ENCODE peak calls at places on chromosomes 7 and 10, in nine cellular contexts. A, C, H, E, S, R, F, T and K are unnamed samples.

GRCh38 chr10:75195035-75195763 is 15.4 kb upstream of the VDAC2 start:
- DNase-seq in A (peak; percentile 75), C (no peak), H (no peak), E (no peak), S (peak; percentile 95), R (no peak), F (no peak), T (no peak), K (peak; percentile 90)

GRCh38 chr10:18144928-18145327 is 4.7 kb downstream of the CACNB2 start:
- DNase-seq in A (no peak), C (no peak), H (no peak), E (no peak), S (no peak), R (no peak), F (peak; percentile 4), T (peak; percentile 80), K (no peak)

GRCh38 chr7:157219154-157219553 is 80.4 kb downstream of the UBE3C start:
- DNase-seq in A (no peak), C (peak; percentile 58), H (no peak), E (no peak), S (no peak), R (no peak), F (no peak), T (no peak), K (no peak)

GRCh38 chr7:142556745-142557144 is 192.5 kb upstream of the PRSS1 start:
- DNase-seq in A (peak; percentile 95), C (no peak), H (peak; percentile 33), E (no peak), S (peak; percentile 98), R (no peak), F (no peak), T (peak; percentile 30), K (peak; percentile 99)

GRCh38 chr10:51007781-51008180 is 66.5 kb upstream of the PRKG1 start:
- DNase-seq in A (no peak), C (no peak), H (no peak), E (no peak), S (peak; percentile 70), R (no peak), F (no peak), T (no peak), K (peak; percentile 72)

GRCh38 chr7:24783731-24784130 is 26.5 kb upstream of the GSDME start:
- DNase-seq in A (no peak), C (no peak), H (no peak), E (no peak), S (peak; percentile 43), R (no peak), F (no peak), T (no peak), K (peak; percentile 82)

GRCh38 chr10:91691255-91691654 is 58.4 kb upstream of the PPP1R3C start:
- DNase-seq in A (no peak), C (no peak), H (no peak), E (no peak), S (no peak), R (no peak), F (no peak), T (no peak), K (no peak)

GRCh38 chr7:97090761-97091353 is 26.6 kb upstream of the SDHAF3 start:
- DNase-seq in A (no peak), C (no peak), H (no peak), E (no peak), S (no peak), R (no peak), F (no peak), T (no peak), K (no peak)